ENCODE peak calls at places on chromosomes 3 and 15, in six cellular contexts. One of them, this sample, is unnamed.

GRCh38 chr15:85785887-85786777 is 8.6 kb downstream of the KLHL25 start:
- DNase-seq in stimulated activated CD4-positive, alpha-beta T cell treated with anti-CD3 and anti-CD28 coated beads, Interleukin-4, amount 100 ng/mL, for 24 hours: peak
- DNase-seq in lower lobe of right lung: no peak
- DNase-seq in activated CD8-positive, alpha-beta memory T cell treated with anti-CD3 and anti-CD28 coated beads for 48 hours: no peak
- DNase-seq in Right ventricle myocardium superior: peak
- DNase-seq in PC-3: peak
- DNase-seq in this sample: no peak

GRCh38 chr3:155083313-155083905 is 3.3 kb downstream of the MME start:
- DNase-seq in PC-3: peak
- DNase-seq in stimulated activated CD4-positive, alpha-beta T cell treated with anti-CD3 and anti-CD28 coated beads, Interleukin-4, amount 100 ng/mL, for 24 hours: no peak
- DNase-seq in Right ventricle myocardium superior: no peak
- DNase-seq in activated CD8-positive, alpha-beta memory T cell treated with anti-CD3 and anti-CD28 coated beads for 48 hours: no peak
- DNase-seq in lower lobe of right lung: no peak
- DNase-seq in this sample: peak

GRCh38 chr3:15794842-15795562 is 2.8 kb downstream of the ANKRD28 start:
- DNase-seq in PC-3: no peak
- DNase-seq in stimulated activated CD4-positive, alpha-beta T cell treated with anti-CD3 and anti-CD28 coated beads, Interleukin-4, amount 100 ng/mL, for 24 hours: no peak
- DNase-seq in Right ventricle myocardium superior: no peak
- DNase-seq in lower lobe of right lung: no peak
- DNase-seq in activated CD8-positive, alpha-beta memory T cell treated with anti-CD3 and anti-CD28 coated beads for 48 hours: no peak
- DNase-seq in this sample: no peak

GRCh38 chr15:44519537-44519936 is 17.4 kb upstream of the EIF3J start:
- DNase-seq in lower lobe of right lung: no peak
- DNase-seq in Right ventricle myocardium superior: no peak
- DNase-seq in stimulated activated CD4-positive, alpha-beta T cell treated with anti-CD3 and anti-CD28 coated beads, Interleukin-4, amount 100 ng/mL, for 24 hours: no peak
- DNase-seq in PC-3: no peak
- DNase-seq in activated CD8-positive, alpha-beta memory T cell treated with anti-CD3 and anti-CD28 coated beads for 48 hours: no peak
- DNase-seq in this sample: no peak

GRCh38 chr3:180059351-180059750 is 22.6 kb upstream of the PEX5L start:
- DNase-seq in PC-3: peak
- DNase-seq in lower lobe of right lung: no peak
- DNase-seq in activated CD8-positive, alpha-beta memory T cell treated with anti-CD3 and anti-CD28 coated beads for 48 hours: no peak
- DNase-seq in stimulated activated CD4-positive, alpha-beta T cell treated with anti-CD3 and anti-CD28 coated beads, Interleukin-4, amount 100 ng/mL, for 24 hours: no peak
- DNase-seq in Right ventricle myocardium superior: no peak
- DNase-seq in this sample: no peak

GRCh38 chr15:65249641-65250040 is 37.0 kb downstream of the PARP16 start:
- DNase-seq in activated CD8-positive, alpha-beta memory T cell treated with anti-CD3 and anti-CD28 coated beads for 48 hours: peak
- DNase-seq in PC-3: no peak
- DNase-seq in Right ventricle myocardium superior: no peak
- DNase-seq in stimulated activated CD4-positive, alpha-beta T cell treated with anti-CD3 and anti-CD28 coated beads, Interleukin-4, amount 100 ng/mL, for 24 hours: peak
- DNase-seq in lower lobe of right lung: no peak
- DNase-seq in this sample: no peak

GRCh38 chr3:57221883-57222282 is 5.6 kb upstream of the APPL1 start:
- DNase-seq in stimulated activated CD4-positive, alpha-beta T cell treated with anti-CD3 and anti-CD28 coated beads, Interleukin-4, amount 100 ng/mL, for 24 hours: no peak
- DNase-seq in Right ventricle myocardium superior: no peak
- DNase-seq in PC-3: peak
- DNase-seq in lower lobe of right lung: no peak
- DNase-seq in activated CD8-positive, alpha-beta memory T cell treated with anti-CD3 and anti-CD28 coated beads for 48 hours: no peak
- DNase-seq in this sample: no peak

GRCh38 chr3:45760878-45761711 is 35.2 kb downstream of the SLC6A20 start:
- DNase-seq in Right ventricle myocardium superior: no peak
- DNase-seq in lower lobe of right lung: no peak
- DNase-seq in activated CD8-positive, alpha-beta memory T cell treated with anti-CD3 and anti-CD28 coated beads for 48 hours: no peak
- DNase-seq in stimulated activated CD4-positive, alpha-beta T cell treated with anti-CD3 and anti-CD28 coated beads, Interleukin-4, amount 100 ng/mL, for 24 hours: peak
- DNase-seq in PC-3: peak
- DNase-seq in this sample: peak

GRCh38 chr15:48010321-48010720 is 110.5 kb upstream of the SLC24A5 start:
- DNase-seq in Right ventricle myocardium superior: no peak
- DNase-seq in activated CD8-positive, alpha-beta memory T cell treated with anti-CD3 and anti-CD28 coated beads for 48 hours: no peak
- DNase-seq in lower lobe of right lung: no peak
- DNase-seq in PC-3: no peak
- DNase-seq in stimulated activated CD4-positive, alpha-beta T cell treated with anti-CD3 and anti-CD28 coated beads, Interleukin-4, amount 100 ng/mL, for 24 hours: no peak
- DNase-seq in this sample: no peak

This sample was measured in LNCaP clone FGC.